ENCODE peak calls at places on chromosomes 5 and 9, in nine cellular contexts. W, E, Q, U, N, F, Z, O and J are unnamed samples.

GRCh38 chr5:56102885-56103284 is 108.1 kb upstream of the IL6ST start:
- DNase-seq in U (peak), F (no peak), Q (no peak), W (no peak), O (no peak), Z (no peak), N (no peak), E (no peak), J (no peak)

GRCh38 chr9:137127301-137128157 is 11.4 kb upstream of the GRIN1 start:
- DNase-seq in U (no peak), N (no peak), E (no peak), W (no peak), F (peak), Z (no peak), O (no peak), Q (no peak), J (no peak)

GRCh38 chr9:78985084-78985738 is 586.6 kb upstream of the TLE4 start:
- DNase-seq in Z (no peak), O (no peak), Q (no peak), F (no peak), W (no peak), N (no peak), U (no peak), E (no peak), J (no peak)

GRCh38 chr9:134381671-134382505 is 55.6 kb downstream of the RXRA start:
- DNase-seq in O (peak), Z (no peak), F (peak), N (no peak), U (no peak), W (peak), Q (peak), E (no peak), J (peak)

GRCh38 chr5:139457653-139458306 is 4.8 kb downstream of the ECSCR start:
- DNase-seq in N (no peak), Z (no peak), O (no peak), W (no peak), F (no peak), U (no peak), Q (no peak), E (no peak), J (peak)

GRCh38 chr5:140840978-140841962 is at the start of gene PCDHA8:
- DNase-seq in U (no peak), O (no peak), N (peak), Q (no peak), Z (no peak), E (peak), F (no peak), W (no peak), J (no peak)

GRCh38 chr5:142506756-142507155 is 179.1 kb downstream of the FGF1 start:
- DNase-seq in U (peak), E (no peak), Z (no peak), W (no peak), F (no peak), Q (no peak), O (no peak), N (peak), J (no peak)

GRCh38 chr9:92968081-92968480 is 20.8 kb downstream of the FGD3 start:
- DNase-seq in U (no peak), Q (no peak), O (no peak), W (no peak), E (no peak), Z (no peak), F (no peak), N (no peak), J (no peak)

GRCh38 chr9:97938081-97938644 is at the start of gene HEMGN:
- DNase-seq in E (no peak), U (no peak), N (no peak), Z (no peak), W (no peak), Q (no peak), O (no peak), F (peak), J (no peak)

GRCh38 chr5:180628211-180628610 is 21.2 kb downstream of the FLT4 start:
- DNase-seq in F (no peak), E (no peak), U (no peak), Z (no peak), Q (no peak), W (no peak), N (no peak), O (no peak), J (no peak)

GRCh38 chr5:82018462-82018861 is 46.6 kb downstream of the ATG10 start:
- DNase-seq in U (no peak), Q (no peak), W (peak), O (no peak), E (no peak), Z (no peak), F (no peak), N (no peak), J (no peak)

GRCh38 chr5:168408561-168409321 is 77.5 kb upstream of the RARS1 start:
- DNase-seq in E (no peak), W (no peak), Z (no peak), O (no peak), F (no peak), U (peak), N (no peak), Q (no peak), J (no peak)

GRCh38 chr5:93821892-93822291 is 80.5 kb upstream of the POU5F2 start:
- DNase-seq in E (no peak), W (no peak), Z (no peak), O (no peak), N (no peak), F (no peak), U (no peak), Q (no peak), J (no peak)

GRCh38 chr5:67015577-67016290 is 180.9 kb downstream of the CD180 start:
- DNase-seq in O (peak), W (no peak), N (peak), Q (no peak), Z (no peak), U (peak), F (no peak), E (peak), J (no peak)

GRCh38 chr5:155746340-155747038 is 580.5 kb upstream of the SGCD start:
- DNase-seq in O (no peak), Q (no peak), U (no peak), F (no peak), E (no peak), W (no peak), Z (no peak), N (no peak), J (no peak)
- TF ChIP-seq CTCF in O (no peak), Q (no peak), U (no peak), F (no peak), E (no peak), W (no peak), Z (no peak), N (no peak), J (no peak)

GRCh38 chr5:150399158-150400019 is 13.3 kb downstream of the CD74 start:
- DNase-seq in E (no peak), W (no peak), Q (no peak), N (no peak), Z (no peak), O (no peak), U (no peak), F (no peak), J (no peak)

GRCh38 chr5:150400020-150400326 is 12.7 kb downstream of the CD74 start:
- DNase-seq in F (no peak), W (no peak), Q (no peak), N (no peak), Z (no peak), E (no peak), U (no peak), O (no peak), J (no peak)

GRCh38 chr5:150397749-150398431 is 14.8 kb downstream of the CD74 start:
- DNase-seq in N (no peak), W (peak), U (no peak), O (no peak), F (no peak), Z (no peak), Q (no peak), E (no peak), J (no peak)

GRCh38 chr5:150400327-150401075 is 12.2 kb downstream of the CD74 start:
- DNase-seq in W (no peak), F (no peak), U (no peak), E (no peak), O (no peak), Q (no peak), Z (no peak), N (no peak), J (no peak)

DNA sequence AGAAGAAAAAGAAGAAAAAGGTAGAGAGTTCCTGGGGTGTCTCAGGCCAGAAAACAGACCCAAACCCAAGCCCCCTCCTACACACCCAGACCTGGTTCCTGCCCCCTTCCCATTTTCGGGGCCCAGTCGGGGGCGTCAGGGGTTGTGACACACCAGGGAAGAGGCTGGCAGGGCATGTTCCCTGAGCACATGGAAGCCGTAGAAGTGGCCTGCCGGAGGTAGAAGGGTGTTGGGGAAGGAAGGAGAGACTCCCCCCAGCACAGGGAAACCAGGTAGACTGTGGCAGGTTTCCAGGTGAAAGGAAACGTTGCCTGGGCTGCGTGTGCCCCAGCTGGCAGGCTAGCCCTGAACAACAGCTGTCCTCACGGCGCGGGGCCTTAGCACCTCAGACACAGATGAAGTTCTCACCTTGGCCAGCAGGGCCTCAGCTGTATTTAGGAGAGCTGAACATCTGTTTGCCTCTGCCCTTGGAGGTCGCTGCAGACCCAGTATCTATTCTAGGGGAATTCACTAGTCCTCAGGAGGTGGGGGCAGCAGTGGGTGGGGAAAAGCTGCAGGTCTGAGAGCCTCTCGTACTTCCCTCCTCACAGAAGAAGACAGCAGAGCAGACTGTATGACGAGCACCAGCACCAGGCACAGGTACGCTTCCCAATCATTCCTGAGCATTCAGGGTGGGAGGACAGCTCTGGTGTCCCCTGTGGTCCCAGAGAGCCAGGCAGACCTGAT is 14.1 kb downstream of the CD74 start:
- DNase-seq in U (no peak), N (no peak), W (no peak), E (no peak), F (peak), Q (no peak), Z (no peak), O (no peak), J (peak)
- TF ChIP-seq CTCF in U (peak), N (peak), W (no peak), E (no peak), F (no peak), Q (peak), Z (no peak), O (no peak), J (peak)

GRCh38 chr5:7391215-7391614 is 4.7 kb upstream of the ADCY2 start:
- DNase-seq in Q (no peak), E (no peak), U (no peak), W (no peak), O (no peak), Z (no peak), N (no peak), F (no peak), J (no peak)
- TF ChIP-seq CTCF in Q (peak), E (no peak), U (no peak), W (no peak), O (no peak), Z (no peak), N (no peak), F (no peak), J (no peak)

DNA sequence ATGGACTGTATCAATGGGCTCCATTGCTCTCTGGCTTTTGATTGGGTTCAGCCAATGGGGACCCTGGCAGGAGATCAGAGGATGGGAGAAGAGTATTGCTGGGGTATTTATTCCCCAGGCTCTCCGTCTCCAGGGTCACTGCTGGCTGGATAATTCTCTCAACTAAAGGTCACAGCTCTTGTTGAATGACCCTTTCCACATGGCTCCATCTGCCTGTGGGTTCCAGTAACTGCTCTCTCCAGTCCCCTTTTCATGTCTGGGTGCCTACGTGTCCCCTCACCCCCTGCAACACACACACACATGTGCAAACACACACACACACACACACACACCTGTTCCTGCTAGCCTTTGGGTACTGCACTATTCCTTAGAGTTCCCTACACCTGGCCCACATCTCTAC is 53.9 kb upstream of the RIC1 start:
- DNase-seq in E (no peak), W (no peak), F (no peak), N (no peak), Z (no peak), U (no peak), Q (no peak), O (no peak), J (no peak)
- TF ChIP-seq CTCF in E (no peak), W (no peak), F (no peak), N (no peak), Z (no peak), U (no peak), Q (no peak), O (no peak), J (peak)